ENCODE peak calls at places on chromosomes 1 and 21, in nine cellular contexts. A, S, D, T, O, J, X, M and R are unnamed samples.

GRCh38 chr1:102732927-102733326 is 375.4 kb downstream of the COL11A1 start:
- DNase-seq in D (no peak), O (no peak), X (no peak), A (no peak), T (no peak), S (no peak), J (no peak), M (no peak), R (no peak)

GRCh38 chr21:16608209-16608830 is 878.5 kb downstream of the USP25 start:
- DNase-seq in D (no peak), X (peak), A (no peak), M (no peak), J (no peak), O (no peak), S (peak), T (no peak), R (no peak)

GRCh38 chr21:29318354-29318753 is 19.6 kb downstream of the BACH1 start:
- DNase-seq in T (no peak), O (no peak), D (no peak), X (no peak), A (peak), S (no peak), M (no peak), J (no peak), R (peak)

GRCh38 chr1:216140650-216141547 is 282.3 kb downstream of the USH2A start:
- DNase-seq in S (no peak), O (no peak), M (no peak), X (peak), J (no peak), T (no peak), A (no peak), D (no peak), R (peak)

GRCh38 chr1:21192284-21192683 is 15.6 kb upstream of the EIF4G3 start:
- DNase-seq in M (no peak), O (no peak), X (no peak), A (no peak), J (no peak), T (no peak), S (no peak), D (no peak), R (no peak)

GRCh38 chr1:75171876-75172275 is 37.7 kb downstream of the LHX8 start:
- DNase-seq in O (no peak), S (no peak), D (no peak), M (no peak), X (no peak), J (no peak), A (no peak), T (no peak), R (no peak)

GRCh38 chr1:64755356-64755755 is 10.5 kb downstream of the RAVER2 start:
- DNase-seq in M (no peak), X (no peak), J (no peak), T (no peak), O (no peak), A (no peak), D (no peak), S (no peak), R (no peak)

GRCh38 chr1:173195596-173196088 is 11.5 kb downstream of the TNFSF4 start:
- DNase-seq in D (peak), T (peak), X (no peak), A (no peak), S (no peak), O (no peak), M (peak), J (peak), R (no peak)

GRCh38 chr1:231919900-231920299 is 293.3 kb downstream of the DISC1 start:
- DNase-seq in A (no peak), S (no peak), M (no peak), D (peak), X (peak), O (no peak), T (no peak), J (no peak), R (no peak)

GRCh38 chr1:232578681-232579195 is 51.2 kb downstream of the SIPA1L2 start:
- DNase-seq in S (no peak), T (no peak), D (peak), M (no peak), X (peak), O (no peak), J (no peak), A (no peak), R (peak)

GRCh38 chr1:67532452-67533216 is 102.4 kb upstream of the SERBP1 start:
- DNase-seq in S (peak), A (peak), T (no peak), J (peak), D (peak), O (peak), M (peak), X (peak), R (peak)

GRCh38 chr1:171635661-171636060 is 13.6 kb downstream of the MYOCOS start:
- DNase-seq in X (no peak), T (no peak), S (no peak), J (no peak), D (no peak), A (no peak), O (no peak), M (no peak), R (no peak)

GRCh38 chr1:56291374-56291841 is 288.0 kb downstream of the PLPP3 start:
- DNase-seq in S (no peak), M (no peak), T (no peak), A (peak), D (no peak), X (peak), O (no peak), J (no peak), R (no peak)